ENCODE peak calls at places on chromosomes 6 and 20, in six cellular contexts. U, N, E, C, G and F are unnamed samples.

GRCh38 chr6:129417416-129418086 is 292.4 kb downstream of the ARHGAP18 start:
- DNase-seq in U (no peak), N (no peak), E (no peak), C (no peak), G (no peak), F (no peak)

GRCh38 chr6:46935687-46936086 is 13.9 kb upstream of the ADGRF5 start:
- DNase-seq in U (no peak), N (peak), E (no peak), C (no peak), G (no peak), F (peak)

GRCh38 chr6:97586344-97586743 is 303.3 kb upstream of the MMS22L start:
- DNase-seq in U (no peak), N (no peak), E (peak), C (no peak), G (peak), F (no peak)

GRCh38 chr20:41507851-41508250 is 110.3 kb downstream of the CHD6 start:
- DNase-seq in U (no peak), N (no peak), E (no peak), C (no peak), G (no peak), F (no peak)

GRCh38 chr6:50271266-50271665 is 221.5 kb upstream of the DEFB112 start:
- DNase-seq in U (no peak), N (no peak), E (no peak), C (no peak), G (no peak), F (no peak)

GRCh38 chr20:56430471-56430870 is 18.4 kb downstream of the CASS4 start:
- DNase-seq in U (no peak), N (peak), E (no peak), C (peak), G (peak), F (no peak)

GRCh38 chr6:164396071-164397047 is 913.0 kb downstream of the C6orf118 start:
- DNase-seq in U (no peak), N (no peak), E (no peak), C (no peak), G (peak), F (peak)

GRCh38 chr6:155219858-155220301 is 43.9 kb upstream of the CLDN20 start:
- DNase-seq in U (no peak), N (no peak), E (no peak), C (peak), G (no peak), F (no peak)

GRCh38 chr6:45704056-45704790 is 311.4 kb downstream of the CLIC5 start:
- DNase-seq in U (no peak), N (no peak), E (no peak), C (peak), G (peak), F (no peak)

GRCh38 chr6:145731432-145731831 is 3.9 kb downstream of the EPM2A start:
- DNase-seq in U (no peak), N (no peak), E (no peak), C (peak), G (peak), F (no peak)

GRCh38 chr6:7975764-7976146 is 65.2 kb upstream of the TXNDC5 start:
- DNase-seq in U (no peak), N (peak), E (peak), C (peak), G (peak), F (peak)

GRCh38 chr6:77511860-77512259 is 48.6 kb upstream of the HTR1B start:
- DNase-seq in U (no peak), N (no peak), E (no peak), C (no peak), G (no peak), F (no peak)

GRCh38 chr20:48332555-48332954 is 495.2 kb downstream of the PREX1 start:
- DNase-seq in U (no peak), N (no peak), E (no peak), C (peak), G (no peak), F (peak)

GRCh38 chr20:57498425-57499400 is 26.2 kb downstream of the CTCFL start:
- DNase-seq in U (no peak), N (no peak), E (no peak), C (peak), G (peak), F (peak)

GRCh38 chr20:49868538-49868937 is 46.8 kb downstream of the SPATA2 start:
- DNase-seq in U (no peak), N (no peak), E (no peak), C (no peak), G (no peak), F (no peak)

GRCh38 chr6:73521351-73522254 is 771 bp upstream of the EEF1A1 start:
- DNase-seq in U (peak), N (no peak), E (peak), C (peak), G (peak), F (peak)

GRCh38 chr20:14677455-14677854 is 340.0 kb upstream of the FLRT3 start:
- DNase-seq in U (no peak), N (no peak), E (no peak), C (no peak), G (no peak), F (no peak)

GRCh38 chr6:139970591-139970991 is 596.1 kb upstream of the CITED2 start:
- DNase-seq in U (no peak), N (no peak), E (no peak), C (peak), G (peak), F (no peak)

GRCh38 chr20:41133709-41134361 is 3.5 kb upstream of the PLCG1 start:
- DNase-seq in U (no peak), N (no peak), E (no peak), C (no peak), G (no peak), F (no peak)

GRCh38 chr6:71621918-71622519 is 264.3 kb upstream of the RIMS1 start:
- DNase-seq in U (no peak), N (no peak), E (peak), C (no peak), G (peak), F (peak)

GRCh38 chr6:22043284-22043962 is 253.4 kb downstream of the PRL start:
- DNase-seq in U (no peak), N (no peak), E (no peak), C (no peak), G (no peak), F (no peak)

GRCh38 chr20:37881601-37882343 is 21.2 kb upstream of the VSTM2L start:
- DNase-seq in U (no peak), N (no peak), E (no peak), C (no peak), G (no peak), F (no peak)

GRCh38 chr20:25579081-25579770 is 6.1 kb downstream of the NINL start:
- DNase-seq in U (no peak), N (no peak), E (peak), C (no peak), G (no peak), F (no peak)

GRCh38 chr6:14922306-14922705 is 323.6 kb upstream of the JARID2 start:
- DNase-seq in U (no peak), N (no peak), E (no peak), C (peak), G (peak), F (no peak)

GRCh38 chr6:11025911-11026635 is 18.0 kb downstream of the ELOVL2 start:
- DNase-seq in U (no peak), N (no peak), E (no peak), C (no peak), G (no peak), F (no peak)

GRCh38 chr6:73644941-73645591 is 8.7 kb downstream of the SLC17A5 start:
- DNase-seq in U (no peak), N (no peak), E (no peak), C (no peak), G (no peak), F (no peak)

GRCh38 chr6:170186006-170186908 is 104.6 kb downstream of the DLL1 start:
- DNase-seq in U (peak), N (no peak), E (no peak), C (no peak), G (no peak), F (no peak)

GRCh38 chr6:100665041-100665380 is 200.3 kb upstream of the SIM1 start:
- DNase-seq in U (no peak), N (no peak), E (no peak), C (peak), G (no peak), F (no peak)

GRCh38 chr20:32675223-32675975 is 1.7 kb upstream of the C20orf203 start:
- DNase-seq in U (no peak), N (no peak), E (no peak), C (no peak), G (no peak), F (no peak)

GRCh38 chr6:26122005-26122388 is 34.8 kb downstream of the HFE start:
- DNase-seq in U (no peak), N (no peak), E (no peak), C (no peak), G (no peak), F (no peak)

GRCh38 chr20:58173091-58173490 is 55.4 kb downstream of the ANKRD60 start:
- DNase-seq in U (no peak), N (no peak), E (no peak), C (no peak), G (no peak), F (no peak)

GRCh38 chr20:62040933-62041332 is 24.7 kb downstream of the TAF4 start:
- DNase-seq in U (no peak), N (no peak), E (no peak), C (no peak), G (no peak), F (no peak)

GRCh38 chr20:955656-956055 is 39.5 kb upstream of the ANGPT4 start:
- DNase-seq in U (no peak), N (no peak), E (no peak), C (no peak), G (no peak), F (no peak)
- H3K4me3 ChIP-seq in U (no peak), N (no peak), E (no peak), C (no peak), G (no peak), F (no peak)

DNA sequence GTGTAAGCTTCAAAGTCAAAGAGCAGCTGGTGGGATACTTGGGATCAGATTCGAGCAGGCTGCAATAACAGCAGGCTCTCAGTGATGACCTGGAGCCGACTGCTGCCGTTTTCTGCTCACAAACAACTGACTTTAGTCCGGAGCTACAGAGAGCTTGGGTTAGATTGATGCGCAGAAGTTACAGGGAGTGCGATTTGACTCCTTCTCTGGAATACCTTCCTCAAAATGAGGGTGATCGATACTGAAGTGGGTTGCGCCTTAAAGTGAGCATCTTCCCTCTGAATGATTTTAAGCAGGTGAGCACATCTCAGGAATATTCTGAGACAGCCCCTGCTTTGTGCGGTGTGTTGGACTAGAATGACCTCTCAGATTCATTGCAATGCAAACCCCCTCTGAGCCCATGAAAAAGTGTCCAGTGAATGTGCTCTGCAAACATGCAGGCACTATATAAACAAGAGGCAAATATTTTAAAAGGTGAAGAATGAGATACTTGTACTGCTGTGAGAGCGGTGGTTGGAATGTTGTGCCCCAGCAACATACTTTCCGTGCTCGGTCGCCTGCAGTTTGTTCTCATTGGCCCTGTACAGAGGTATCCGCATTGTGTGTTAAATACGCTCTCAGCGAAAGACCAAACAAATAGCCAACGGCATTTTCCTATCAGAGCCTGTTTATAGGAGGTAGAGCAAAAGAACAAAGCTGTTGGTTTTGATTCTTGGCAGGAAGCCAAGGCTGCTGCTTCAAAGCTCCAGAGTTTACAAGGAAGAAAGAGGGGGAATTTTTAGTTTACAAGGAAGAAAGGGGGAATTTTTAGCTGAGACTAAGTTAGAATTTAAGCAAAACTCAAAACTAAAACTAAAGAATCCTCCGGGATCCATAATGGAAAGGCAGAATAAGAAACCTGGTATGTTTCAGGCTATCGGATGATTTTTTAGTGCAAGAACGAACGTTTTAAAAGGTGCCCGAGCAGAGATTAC is 67.7 kb downstream of the PHACTR2 start:
- DNase-seq in U (peak), N (peak), E (peak), C (peak), G (peak), F (peak)
- H3K4me3 ChIP-seq in U (peak), N (no peak), E (peak), C (no peak), G (peak), F (peak)

GRCh38 chr6:27777126-27777525 is 135.1 kb downstream of the OR2B2 start:
- DNase-seq in U (no peak), N (no peak), E (no peak), C (no peak), G (no peak), F (no peak)
- H3K4me3 ChIP-seq in U (no peak), N (no peak), E (peak), C (peak), G (no peak), F (peak)

GRCh38 chr20:45927071-45927878 is 7.2 kb upstream of the PCIF1 start:
- DNase-seq in U (no peak), N (no peak), E (peak), C (no peak), G (no peak), F (no peak)

GRCh38 chr20:45921618-45922189 is 9.7 kb upstream of the PLTP start:
- DNase-seq in U (no peak), N (no peak), E (no peak), C (peak), G (no peak), F (no peak)

GRCh38 chr20:45925821-45926506 is 8.5 kb upstream of the PCIF1 start:
- DNase-seq in U (no peak), N (no peak), E (peak), C (no peak), G (no peak), F (no peak)

GRCh38 chr20:45926731-45927070 is 7.8 kb upstream of the PCIF1 start:
- DNase-seq in U (no peak), N (no peak), E (no peak), C (no peak), G (no peak), F (no peak)

GRCh38 chr20:45924391-45925261 is 9.9 kb upstream of the PCIF1 start:
- DNase-seq in U (no peak), N (peak), E (peak), C (peak), G (peak), F (peak)
- H3K4me3 ChIP-seq in U (no peak), N (no peak), E (no peak), C (no peak), G (peak), F (no peak)

GRCh38 chr6:33698494-33698893 is 13.0 kb downstream of the UQCC2 start:
- DNase-seq in U (peak), N (no peak), E (no peak), C (no peak), G (no peak), F (no peak)
- H3K4me3 ChIP-seq in U (no peak), N (no peak), E (no peak), C (no peak), G (no peak), F (no peak)